ENCODE peak calls at places on chromosomes 4 and X, in five cellular contexts. One of them, this sample, is unnamed.

GRCh38 chrX:56089376-56089775 is 142.8 kb upstream of the KLF8 start:
- DNase-seq in tibial artery: no peak
- DNase-seq in fibroblast of mammary gland: no peak
- DNase-seq in endothelial cell: no peak
- DNase-seq in type B pancreatic cell: no peak
- DNase-seq in this sample: no peak

GRCh38 chr4:103105558-103106356 is 6.1 kb upstream of the BDH2 start:
- DNase-seq in tibial artery: no peak
- DNase-seq in fibroblast of mammary gland: no peak
- DNase-seq in endothelial cell: no peak
- DNase-seq in type B pancreatic cell: no peak
- DNase-seq in this sample: no peak

GRCh38 chrX:103384672-103385071 is 8.3 kb downstream of the BEX3 start:
- DNase-seq in tibial artery: no peak
- DNase-seq in fibroblast of mammary gland: no peak
- DNase-seq in endothelial cell: no peak
- DNase-seq in type B pancreatic cell: no peak
- DNase-seq in this sample: no peak

GRCh38 chr4:130722370-130722769 is 1626.4 kb downstream of the C4orf33 start:
- DNase-seq in tibial artery: no peak
- DNase-seq in fibroblast of mammary gland: peak; percentile 7
- DNase-seq in endothelial cell: no peak
- DNase-seq in type B pancreatic cell: no peak
- DNase-seq in this sample: no peak

GRCh38 chrX:10415704-10416001 is 204.7 kb downstream of the MID1 start:
- DNase-seq in tibial artery: no peak
- DNase-seq in fibroblast of mammary gland: peak; percentile 48
- DNase-seq in endothelial cell: no peak
- DNase-seq in type B pancreatic cell: no peak
- DNase-seq in this sample: no peak

GRCh38 chrX:53321216-53321942 is 40.0 kb upstream of the IQSEC2 start:
- DNase-seq in tibial artery: no peak
- DNase-seq in fibroblast of mammary gland: no peak
- DNase-seq in endothelial cell: no peak
- DNase-seq in type B pancreatic cell: no peak
- DNase-seq in this sample: no peak

GRCh38 chr4:8218371-8219050 is 19.4 kb downstream of the SH3TC1 start:
- DNase-seq in tibial artery: no peak
- DNase-seq in fibroblast of mammary gland: no peak
- DNase-seq in endothelial cell: no peak
- DNase-seq in type B pancreatic cell: no peak
- DNase-seq in this sample: no peak

GRCh38 chr4:20254517-20255250 is 3.0 kb downstream of the SLIT2 start:
- DNase-seq in tibial artery: peak; percentile 70
- DNase-seq in fibroblast of mammary gland: no peak
- DNase-seq in endothelial cell: peak; percentile 49
- DNase-seq in type B pancreatic cell: peak; percentile 74
- DNase-seq in this sample: peak; percentile 86

GRCh38 chr4:36187723-36188333 is 56.5 kb downstream of the ARAP2 start:
- DNase-seq in tibial artery: no peak
- DNase-seq in fibroblast of mammary gland: peak; percentile 31
- DNase-seq in endothelial cell: no peak
- DNase-seq in type B pancreatic cell: no peak
- DNase-seq in this sample: no peak

GRCh38 chrX:72280210-72280882 is 3.3 kb upstream of the RPS4X start:
- DNase-seq in tibial artery: no peak
- DNase-seq in fibroblast of mammary gland: peak; percentile 74
- DNase-seq in endothelial cell: no peak
- DNase-seq in type B pancreatic cell: no peak
- DNase-seq in this sample: peak; percentile 64

GRCh38 chr4:146852365-146852764 is 93.3 kb downstream of the TTC29 start:
- DNase-seq in tibial artery: no peak
- DNase-seq in fibroblast of mammary gland: no peak
- DNase-seq in endothelial cell: no peak
- DNase-seq in type B pancreatic cell: no peak
- DNase-seq in this sample: no peak

GRCh38 chr4:121270384-121270783 is 106.3 kb upstream of the TNIP3 start:
- DNase-seq in tibial artery: no peak
- DNase-seq in fibroblast of mammary gland: peak; percentile 26
- DNase-seq in endothelial cell: no peak
- DNase-seq in type B pancreatic cell: no peak
- DNase-seq in this sample: no peak

GRCh38 chr4:6999172-7000086 is 43.7 kb upstream of the TADA2B start:
- DNase-seq in tibial artery: no peak
- DNase-seq in fibroblast of mammary gland: no peak
- DNase-seq in endothelial cell: no peak
- DNase-seq in type B pancreatic cell: no peak
- DNase-seq in this sample: peak; percentile 57

GRCh38 chrX:134821370-134821769 is 163.1 kb upstream of the PLAC1 start:
- DNase-seq in tibial artery: no peak
- DNase-seq in fibroblast of mammary gland: peak; percentile 73
- DNase-seq in endothelial cell: peak; percentile 30
- DNase-seq in type B pancreatic cell: no peak
- DNase-seq in this sample: no peak

GRCh38 chrX:48833531-48834138 is 1.8 kb downstream of the PCSK1N start:
- DNase-seq in tibial artery: no peak
- DNase-seq in fibroblast of mammary gland: no peak
- DNase-seq in endothelial cell: no peak
- DNase-seq in type B pancreatic cell: no peak
- DNase-seq in this sample: no peak

GRCh38 chr4:150136036-150136435 is 57.8 kb downstream of the DCLK2 start:
- DNase-seq in tibial artery: no peak
- DNase-seq in fibroblast of mammary gland: peak; percentile 35
- DNase-seq in endothelial cell: no peak
- DNase-seq in type B pancreatic cell: no peak
- DNase-seq in this sample: no peak

GRCh38 chr4:156677136-156677535 is 294.5 kb downstream of the PDGFC start:
- DNase-seq in tibial artery: no peak
- DNase-seq in fibroblast of mammary gland: peak; percentile 60
- DNase-seq in endothelial cell: peak; percentile 30
- DNase-seq in type B pancreatic cell: no peak
- DNase-seq in this sample: no peak

GRCh38 chrX:64975491-64975890 is 759 bp downstream of the ZC4H2 start:
- DNase-seq in tibial artery: peak; percentile 57
- DNase-seq in fibroblast of mammary gland: peak; percentile 12
- DNase-seq in endothelial cell: peak; percentile 27
- DNase-seq in type B pancreatic cell: no peak
- DNase-seq in this sample: peak; percentile 84

GRCh38 chr4:6178757-6179156 is 21.6 kb downstream of the JAKMIP1 start:
- DNase-seq in tibial artery: no peak
- DNase-seq in fibroblast of mammary gland: no peak
- DNase-seq in endothelial cell: no peak
- DNase-seq in type B pancreatic cell: no peak
- DNase-seq in this sample: no peak

GRCh38 chrX:48975041-48975440 is 3.4 kb upstream of the KCND1 start:
- DNase-seq in tibial artery: no peak
- DNase-seq in fibroblast of mammary gland: no peak
- DNase-seq in endothelial cell: no peak
- DNase-seq in type B pancreatic cell: no peak
- DNase-seq in this sample: no peak

GRCh38 chr4:173556398-173557131 is 26.5 kb upstream of the HAND2 start:
- DNase-seq in tibial artery: no peak
- DNase-seq in fibroblast of mammary gland: peak; percentile 26
- DNase-seq in endothelial cell: no peak
- DNase-seq in type B pancreatic cell: no peak
- DNase-seq in this sample: no peak

GRCh38 chr4:119536572-119537528 is 91.8 kb downstream of the PDE5A start:
- DNase-seq in tibial artery: no peak
- DNase-seq in fibroblast of mammary gland: peak; percentile 79
- DNase-seq in endothelial cell: no peak
- DNase-seq in type B pancreatic cell: no peak
- DNase-seq in this sample: no peak

GRCh38 chrX:47143894-47144625 is 442 bp downstream of the NDUFB11 start:
- DNase-seq in tibial artery: no peak
- DNase-seq in fibroblast of mammary gland: peak; percentile 33
- DNase-seq in endothelial cell: peak; percentile 8
- DNase-seq in type B pancreatic cell: no peak
- DNase-seq in this sample: no peak

GRCh38 chrX:40153335-40154221 is 55.8 kb upstream of the BCOR start:
- DNase-seq in tibial artery: peak; percentile 73
- DNase-seq in fibroblast of mammary gland: no peak
- DNase-seq in endothelial cell: peak; percentile 22
- DNase-seq in type B pancreatic cell: no peak
- DNase-seq in this sample: no peak

GRCh38 chr4:67234296-67234695 is 311.0 kb downstream of the CENPC start:
- DNase-seq in tibial artery: no peak
- DNase-seq in fibroblast of mammary gland: peak; percentile 1
- DNase-seq in endothelial cell: no peak
- DNase-seq in type B pancreatic cell: no peak
- DNase-seq in this sample: no peak

GRCh38 chrX:28884823-28885222 is 297.6 kb downstream of the IL1RAPL1 start:
- DNase-seq in tibial artery: no peak
- DNase-seq in fibroblast of mammary gland: no peak
- DNase-seq in endothelial cell: no peak
- DNase-seq in type B pancreatic cell: no peak
- DNase-seq in this sample: no peak

GRCh38 chr4:3790006-3790561 is 23.9 kb downstream of the ADRA2C start:
- DNase-seq in tibial artery: no peak
- DNase-seq in fibroblast of mammary gland: no peak
- DNase-seq in endothelial cell: no peak
- DNase-seq in type B pancreatic cell: no peak
- DNase-seq in this sample: no peak

GRCh38 chr4:168503652-168504362 is 7.0 kb downstream of the PALLD start:
- DNase-seq in tibial artery: no peak
- DNase-seq in fibroblast of mammary gland: peak; percentile 59
- DNase-seq in endothelial cell: no peak
- DNase-seq in type B pancreatic cell: no peak
- DNase-seq in this sample: no peak

GRCh38 chrX:10884246-10884645 is 226.9 kb upstream of the HCCS start:
- DNase-seq in tibial artery: no peak
- DNase-seq in fibroblast of mammary gland: peak; percentile 81
- DNase-seq in endothelial cell: no peak
- DNase-seq in type B pancreatic cell: no peak
- DNase-seq in this sample: no peak

GRCh38 chr4:66169341-66169740 is 499.1 kb upstream of the EPHA5 start:
- DNase-seq in tibial artery: no peak
- DNase-seq in fibroblast of mammary gland: peak; percentile 20
- DNase-seq in endothelial cell: no peak
- DNase-seq in type B pancreatic cell: no peak
- DNase-seq in this sample: no peak

GRCh38 chr4:114398386-114398785 is 200.2 kb upstream of the UGT8 start:
- DNase-seq in tibial artery: no peak
- DNase-seq in fibroblast of mammary gland: no peak
- DNase-seq in endothelial cell: no peak
- DNase-seq in type B pancreatic cell: no peak
- DNase-seq in this sample: no peak

GRCh38 chr4:25358515-25359275 is 18.4 kb upstream of the ANAPC4 start:
- DNase-seq in tibial artery: no peak
- DNase-seq in fibroblast of mammary gland: no peak
- DNase-seq in endothelial cell: no peak
- DNase-seq in type B pancreatic cell: no peak
- DNase-seq in this sample: no peak

GRCh38 chrX:13008189-13008533 is 33.3 kb downstream of the TMSB4X start:
- DNase-seq in tibial artery: no peak
- DNase-seq in fibroblast of mammary gland: no peak
- DNase-seq in endothelial cell: no peak
- DNase-seq in type B pancreatic cell: no peak
- DNase-seq in this sample: no peak
- TF ChIP-seq CTCF in tibial artery: no peak
- TF ChIP-seq CTCF in fibroblast of mammary gland: no peak
- TF ChIP-seq CTCF in endothelial cell: no peak
- TF ChIP-seq CTCF in type B pancreatic cell: no peak
- TF ChIP-seq CTCF in this sample: no peak

DNA sequence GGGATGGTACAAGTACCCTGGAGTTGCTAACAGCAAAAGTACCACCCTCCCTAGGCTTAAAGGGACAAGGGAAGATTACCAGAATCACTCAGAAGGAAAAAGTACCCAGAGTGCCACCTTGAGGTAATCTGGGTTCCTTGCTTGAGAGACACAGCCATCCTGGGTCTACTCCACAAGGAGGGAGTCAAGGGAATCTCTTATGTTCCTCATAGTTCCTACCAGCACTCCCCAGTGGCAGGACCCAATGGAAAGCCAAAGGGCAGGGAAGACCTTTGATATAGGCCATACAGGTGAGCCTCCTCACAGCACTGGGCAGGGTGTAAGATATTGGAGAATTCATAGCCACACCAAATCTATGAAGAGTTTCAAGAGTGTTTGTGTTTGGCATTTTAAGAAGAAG is 5.7 kb downstream of the IL2 start:
- DNase-seq in tibial artery: no peak
- DNase-seq in fibroblast of mammary gland: peak; percentile 35
- DNase-seq in endothelial cell: peak; percentile 14
- DNase-seq in type B pancreatic cell: no peak
- DNase-seq in this sample: no peak
- TF ChIP-seq CTCF in tibial artery: no peak
- TF ChIP-seq CTCF in fibroblast of mammary gland: peak; percentile 49
- TF ChIP-seq CTCF in endothelial cell: no peak
- TF ChIP-seq CTCF in type B pancreatic cell: peak; percentile 22
- TF ChIP-seq CTCF in this sample: peak; percentile 35

GRCh38 chrX:151985531-151985930 is 11.1 kb upstream of the GABRE start:
- DNase-seq in tibial artery: no peak
- DNase-seq in fibroblast of mammary gland: no peak
- DNase-seq in endothelial cell: no peak
- DNase-seq in type B pancreatic cell: no peak
- DNase-seq in this sample: no peak

GRCh38 chrX:151987108-151987507 is 12.6 kb upstream of the GABRE start:
- DNase-seq in tibial artery: no peak
- DNase-seq in fibroblast of mammary gland: no peak
- DNase-seq in endothelial cell: no peak
- DNase-seq in type B pancreatic cell: no peak
- DNase-seq in this sample: no peak

GRCh38 chrX:151985955-151986354 is 11.5 kb upstream of the GABRE start:
- DNase-seq in tibial artery: peak; percentile 64
- DNase-seq in fibroblast of mammary gland: peak; percentile 80
- DNase-seq in endothelial cell: no peak
- DNase-seq in type B pancreatic cell: no peak
- DNase-seq in this sample: peak; percentile 63

GRCh38 chrX:151984891-151985290 is 10.4 kb upstream of the GABRE start:
- DNase-seq in tibial artery: no peak
- DNase-seq in fibroblast of mammary gland: no peak
- DNase-seq in endothelial cell: no peak
- DNase-seq in type B pancreatic cell: no peak
- DNase-seq in this sample: peak; percentile 4

DNA sequence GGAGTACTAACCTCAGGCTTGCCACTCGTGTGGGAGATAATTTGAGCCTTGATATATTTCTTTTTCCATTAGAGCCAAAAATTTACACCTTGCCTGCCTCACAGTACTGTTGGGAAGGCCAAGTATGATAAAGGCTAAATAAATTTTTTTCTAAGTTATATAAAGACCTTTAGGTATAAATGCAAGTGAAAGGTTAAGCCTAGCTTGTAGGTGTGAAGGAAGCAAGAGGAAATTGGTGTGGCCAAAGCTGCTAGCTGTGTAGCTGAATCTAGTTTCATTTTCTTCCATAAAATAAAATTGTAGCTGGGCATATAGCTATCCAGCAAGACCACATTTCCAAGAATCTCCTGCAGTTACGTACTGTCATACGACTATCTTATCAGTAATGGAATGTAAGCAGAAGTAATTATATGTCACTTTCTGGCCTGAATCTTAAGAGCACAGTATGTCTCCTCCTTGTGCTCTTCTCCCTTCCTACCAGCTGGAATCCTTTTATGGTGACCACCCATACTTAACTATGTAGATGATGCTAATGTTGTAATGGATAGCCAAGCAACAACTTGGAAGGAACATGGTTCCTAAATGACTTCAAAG is 14.3 kb upstream of the GABRE start:
- DNase-seq in tibial artery: no peak
- DNase-seq in fibroblast of mammary gland: no peak
- DNase-seq in endothelial cell: no peak
- DNase-seq in type B pancreatic cell: no peak
- DNase-seq in this sample: no peak
- TF ChIP-seq CTCF in tibial artery: no peak
- TF ChIP-seq CTCF in fibroblast of mammary gland: no peak
- TF ChIP-seq CTCF in endothelial cell: no peak
- TF ChIP-seq CTCF in type B pancreatic cell: no peak
- TF ChIP-seq CTCF in this sample: no peak

GRCh38 chr4:1072830-1073446 is 40.4 kb downstream of the RNF212 start:
- DNase-seq in tibial artery: peak; percentile 73
- DNase-seq in fibroblast of mammary gland: peak; percentile 62
- DNase-seq in endothelial cell: peak; percentile 57
- DNase-seq in type B pancreatic cell: no peak
- DNase-seq in this sample: no peak
- TF ChIP-seq CTCF in tibial artery: peak; percentile 59
- TF ChIP-seq CTCF in fibroblast of mammary gland: peak; percentile 91
- TF ChIP-seq CTCF in endothelial cell: peak; percentile 67
- TF ChIP-seq CTCF in type B pancreatic cell: peak; percentile 79
- TF ChIP-seq CTCF in this sample: peak; percentile 80